ENCODE peak calls at places on chromosomes 5 and 9, in six cellular contexts. One of them, this sample, is unnamed.

GRCh38 chr5:31640024-31640423 is 1.1 kb downstream of the PDZD2 start:
- DNase-seq in GM12878: no peak
- DNase-seq in HCT116: no peak
- DNase-seq in IMR-90: no peak
- DNase-seq in A549: no peak
- DNase-seq in K562: no peak
- DNase-seq in this sample: no peak

GRCh38 chr9:26904671-26905070 is 12.1 kb upstream of the CAAP1 start:
- DNase-seq in HCT116: no peak
- DNase-seq in GM12878: no peak
- DNase-seq in IMR-90: no peak
- DNase-seq in K562: no peak
- DNase-seq in A549: no peak
- DNase-seq in this sample: no peak

GRCh38 chr5:135139397-135140134 is 105.5 kb upstream of the PITX1 start:
- DNase-seq in K562: peak
- DNase-seq in IMR-90: peak
- DNase-seq in A549: peak
- DNase-seq in GM12878: no peak
- DNase-seq in HCT116: peak
- DNase-seq in this sample: peak

GRCh38 chr9:129125478-129125877 is 14.3 kb downstream of the PTPA start:
- DNase-seq in IMR-90: peak
- DNase-seq in K562: no peak
- DNase-seq in GM12878: no peak
- DNase-seq in HCT116: peak
- DNase-seq in A549: no peak
- DNase-seq in this sample: no peak

GRCh38 chr5:164562271-164562856 is 1056.9 kb downstream of the MAT2B start:
- DNase-seq in A549: no peak
- DNase-seq in HCT116: no peak
- DNase-seq in GM12878: no peak
- DNase-seq in IMR-90: no peak
- DNase-seq in K562: no peak
- DNase-seq in this sample: no peak

GRCh38 chr5:137516251-137516797 is 17.2 kb upstream of the SPOCK1 start:
- DNase-seq in HCT116: no peak
- DNase-seq in GM12878: no peak
- DNase-seq in K562: no peak
- DNase-seq in A549: no peak
- DNase-seq in IMR-90: no peak
- DNase-seq in this sample: no peak

GRCh38 chr5:137564475-137564961 is 65.4 kb upstream of the SPOCK1 start:
- DNase-seq in A549: no peak
- DNase-seq in GM12878: no peak
- DNase-seq in K562: no peak
- DNase-seq in HCT116: no peak
- DNase-seq in IMR-90: no peak
- DNase-seq in this sample: no peak

GRCh38 chr5:31561936-31562335 is 29.8 kb downstream of the C5orf22 start:
- DNase-seq in HCT116: no peak
- DNase-seq in IMR-90: no peak
- DNase-seq in K562: no peak
- DNase-seq in A549: no peak
- DNase-seq in GM12878: no peak
- DNase-seq in this sample: no peak

GRCh38 chr9:104278929-104279500 is 184.9 kb downstream of the SMC2 start:
- DNase-seq in K562: no peak
- DNase-seq in A549: no peak
- DNase-seq in HCT116: no peak
- DNase-seq in GM12878: no peak
- DNase-seq in IMR-90: no peak
- DNase-seq in this sample: no peak

GRCh38 chr9:132755096-132755495 is 84.8 kb downstream of the GTF3C4 start:
- DNase-seq in K562: no peak
- DNase-seq in A549: no peak
- DNase-seq in HCT116: no peak
- DNase-seq in IMR-90: no peak
- DNase-seq in GM12878: no peak
- DNase-seq in this sample: no peak

GRCh38 chr5:170625221-170626165 is 121.7 kb downstream of the KCNIP1 start:
- DNase-seq in HCT116: no peak
- DNase-seq in A549: no peak
- DNase-seq in K562: no peak
- DNase-seq in GM12878: no peak
- DNase-seq in IMR-90: no peak
- DNase-seq in this sample: no peak

GRCh38 chr9:137453643-137454081 is 5.5 kb downstream of the NSMF start:
- DNase-seq in K562: peak
- DNase-seq in IMR-90: peak
- DNase-seq in A549: peak
- DNase-seq in GM12878: no peak
- DNase-seq in HCT116: no peak
- DNase-seq in this sample: peak

GRCh38 chr9:134877541-134877940 is 3.1 kb upstream of the FCN2 start:
- DNase-seq in A549: no peak
- DNase-seq in K562: no peak
- DNase-seq in HCT116: no peak
- DNase-seq in GM12878: no peak
- DNase-seq in IMR-90: no peak
- DNase-seq in this sample: no peak

GRCh38 chr5:109411627-109412026 is 1.9 kb upstream of the PJA2 start:
- DNase-seq in GM12878: no peak
- DNase-seq in HCT116: peak
- DNase-seq in K562: peak
- DNase-seq in A549: peak
- DNase-seq in IMR-90: peak
- DNase-seq in this sample: no peak

GRCh38 chr5:76870046-76870445 is 20.2 kb downstream of the S100Z start:
- DNase-seq in A549: no peak
- DNase-seq in K562: no peak
- DNase-seq in IMR-90: peak
- DNase-seq in HCT116: no peak
- DNase-seq in GM12878: no peak
- DNase-seq in this sample: peak

GRCh38 chr5:114055318-114055788 is 306.5 kb upstream of the KCNN2 start:
- DNase-seq in A549: no peak
- DNase-seq in IMR-90: peak
- DNase-seq in K562: no peak
- DNase-seq in GM12878: no peak
- DNase-seq in HCT116: no peak
- DNase-seq in this sample: no peak

GRCh38 chr9:133375116-133375723 is 640 bp downstream of the SURF4 start:
- DNase-seq in GM12878: no peak
- DNase-seq in IMR-90: peak
- DNase-seq in K562: no peak
- DNase-seq in A549: peak
- DNase-seq in HCT116: no peak
- DNase-seq in this sample: peak

GRCh38 chr5:129406440-129406839 is 53.7 kb upstream of the ADAMTS19 start:
- DNase-seq in IMR-90: peak
- DNase-seq in A549: no peak
- DNase-seq in GM12878: no peak
- DNase-seq in K562: no peak
- DNase-seq in HCT116: no peak
- DNase-seq in this sample: no peak

GRCh38 chr5:39503148-39503547 is 78.4 kb upstream of the DAB2 start:
- DNase-seq in IMR-90: peak
- DNase-seq in GM12878: no peak
- DNase-seq in A549: no peak
- DNase-seq in K562: no peak
- DNase-seq in HCT116: no peak
- DNase-seq in this sample: no peak

GRCh38 chr5:6740586-6741150 is 27.4 kb downstream of the TENT4A start:
- DNase-seq in HCT116: no peak
- DNase-seq in K562: no peak
- DNase-seq in IMR-90: no peak
- DNase-seq in GM12878: no peak
- DNase-seq in A549: no peak
- DNase-seq in this sample: no peak

GRCh38 chr5:105943119-105943518 is 1727.6 kb downstream of the EFNA5 start:
- DNase-seq in HCT116: no peak
- DNase-seq in A549: no peak
- DNase-seq in GM12878: no peak
- DNase-seq in K562: no peak
- DNase-seq in IMR-90: no peak
- DNase-seq in this sample: no peak
- TF ChIP-seq CTCF in HCT116: no peak
- TF ChIP-seq CTCF in A549: no peak
- TF ChIP-seq CTCF in GM12878: no peak
- TF ChIP-seq CTCF in K562: no peak
- TF ChIP-seq CTCF in IMR-90: no peak
- TF ChIP-seq CTCF in this sample: no peak

DNA sequence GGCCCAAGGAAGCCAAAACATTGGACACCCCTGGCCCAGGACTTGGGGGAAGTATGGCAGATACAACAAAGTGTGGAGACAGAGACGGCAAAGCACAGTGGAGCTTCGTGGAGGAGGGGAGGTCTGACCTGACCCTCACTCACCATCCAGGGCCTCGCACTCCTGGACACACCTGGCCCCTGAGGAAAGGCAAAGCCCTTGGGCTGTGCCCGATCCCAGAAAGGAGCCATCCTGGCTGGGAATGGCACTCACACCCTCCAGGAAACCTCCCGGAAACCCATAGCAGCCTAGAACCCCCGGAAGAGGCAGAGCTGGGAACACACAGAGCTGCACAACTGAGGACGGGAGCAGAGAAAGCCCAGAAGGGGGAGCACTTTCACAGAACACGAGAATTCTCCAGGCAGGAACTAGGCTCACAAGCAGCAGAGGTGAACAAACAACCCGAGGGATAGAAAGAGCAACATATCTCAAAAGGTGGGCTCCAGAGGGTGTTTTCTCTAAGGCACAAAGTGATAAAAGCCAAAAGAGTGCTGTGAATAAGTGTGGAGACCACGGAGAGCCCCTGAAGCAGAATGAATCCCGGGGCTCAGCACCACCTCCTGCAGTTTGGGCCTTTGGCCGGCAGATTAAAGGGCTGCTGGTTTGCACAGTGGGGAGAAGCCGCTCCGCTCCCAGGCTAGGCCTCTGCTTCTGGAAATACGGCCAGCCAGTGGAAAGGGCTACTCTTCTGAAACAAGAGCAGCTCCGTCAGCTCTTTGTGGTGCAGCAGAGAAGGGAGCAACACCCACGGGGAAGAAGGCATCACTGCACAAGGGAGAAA is 108.2 kb downstream of the UBE2R2 start:
- DNase-seq in A549: peak
- DNase-seq in IMR-90: peak
- DNase-seq in HCT116: peak
- DNase-seq in K562: no peak
- DNase-seq in GM12878: no peak
- DNase-seq in this sample: peak
- TF ChIP-seq CEBPB in A549: no peak
- TF ChIP-seq CEBPB in IMR-90: no peak
- TF ChIP-seq CEBPB in HCT116: no peak
- TF ChIP-seq CEBPB in K562: no peak
- TF ChIP-seq CEBPB in GM12878: no peak
- TF ChIP-seq CEBPB in this sample: no peak

GRCh38 chr5:90437663-90438062 is 28.1 kb upstream of the CETN3 start:
- DNase-seq in GM12878: no peak
- DNase-seq in K562: no peak
- DNase-seq in A549: no peak
- DNase-seq in HCT116: no peak
- DNase-seq in IMR-90: no peak
- DNase-seq in this sample: no peak

GRCh38 chr5:90438100-90438499 is 28.5 kb upstream of the CETN3 start:
- DNase-seq in A549: no peak
- DNase-seq in IMR-90: no peak
- DNase-seq in K562: no peak
- DNase-seq in HCT116: no peak
- DNase-seq in GM12878: no peak
- DNase-seq in this sample: peak

GRCh38 chr5:90434116-90434714 is 24.7 kb upstream of the CETN3 start:
- DNase-seq in A549: no peak
- DNase-seq in GM12878: no peak
- DNase-seq in HCT116: peak
- DNase-seq in K562: peak
- DNase-seq in IMR-90: peak
- DNase-seq in this sample: peak
- TF ChIP-seq CTCF in A549: peak
- TF ChIP-seq CTCF in GM12878: peak
- TF ChIP-seq CTCF in HCT116: peak
- TF ChIP-seq CTCF in K562: peak
- TF ChIP-seq CTCF in IMR-90: peak
- TF ChIP-seq CTCF in this sample: peak

GRCh38 chr5:116534988-116535387 is 39.6 kb downstream of the SEMA6A start:
- DNase-seq in A549: no peak
- DNase-seq in IMR-90: no peak
- DNase-seq in K562: no peak
- DNase-seq in GM12878: no peak
- DNase-seq in HCT116: no peak
- DNase-seq in this sample: no peak

GRCh38 chr5:116531635-116532034 is 43.0 kb downstream of the SEMA6A start:
- DNase-seq in HCT116: no peak
- DNase-seq in A549: no peak
- DNase-seq in GM12878: no peak
- DNase-seq in IMR-90: no peak
- DNase-seq in K562: no peak
- DNase-seq in this sample: peak

GRCh38 chr5:116532762-116533525 is 41.7 kb downstream of the SEMA6A start:
- DNase-seq in K562: no peak
- DNase-seq in GM12878: no peak
- DNase-seq in A549: no peak
- DNase-seq in IMR-90: no peak
- DNase-seq in HCT116: no peak
- DNase-seq in this sample: peak

GRCh38 chr5:116539222-116539621 is 35.4 kb downstream of the SEMA6A start:
- DNase-seq in HCT116: no peak
- DNase-seq in GM12878: no peak
- DNase-seq in IMR-90: no peak
- DNase-seq in A549: no peak
- DNase-seq in K562: no peak
- DNase-seq in this sample: no peak

DNA sequence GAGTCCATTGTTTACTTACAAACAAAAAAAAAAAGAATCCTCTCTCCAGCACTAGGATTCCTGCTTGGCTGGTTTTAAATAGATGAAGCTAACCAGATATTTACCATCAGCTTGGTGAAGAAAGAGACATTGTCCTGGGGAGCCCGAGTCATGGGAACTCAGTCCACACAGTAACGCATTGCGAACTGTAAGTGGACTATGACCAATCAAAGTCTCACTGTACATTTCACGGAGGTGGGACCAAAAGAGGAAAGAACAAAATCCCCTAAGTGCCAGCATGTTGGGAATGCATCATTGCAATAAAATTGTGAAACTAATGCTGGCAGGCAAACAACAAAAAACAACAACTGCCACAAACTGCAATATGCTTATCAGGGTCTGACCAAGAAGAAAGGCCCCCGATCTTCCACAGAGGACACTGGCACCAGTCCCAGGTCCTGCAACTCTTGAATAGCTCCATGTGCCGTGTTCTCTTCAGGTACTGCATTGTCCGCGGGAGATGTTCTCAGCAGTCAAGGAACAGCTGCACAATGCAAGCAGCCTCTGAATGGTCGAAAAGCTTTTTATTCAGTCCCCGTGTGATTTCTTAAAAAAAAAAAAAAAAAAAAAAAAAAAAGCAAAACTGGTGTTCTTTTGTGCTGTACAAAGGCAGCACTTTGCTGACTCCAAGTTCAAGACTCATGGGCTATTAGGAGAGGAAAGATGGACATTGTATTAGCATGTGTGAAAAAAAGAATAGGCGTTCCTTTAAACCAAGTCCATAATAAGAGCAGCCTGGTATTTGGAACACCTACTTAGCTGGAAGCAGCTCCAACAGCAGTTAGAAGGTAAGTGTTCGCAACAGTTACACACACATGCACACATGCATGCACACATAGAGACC is 38.1 kb downstream of the SEMA6A start:
- DNase-seq in A549: no peak
- DNase-seq in K562: no peak
- DNase-seq in GM12878: no peak
- DNase-seq in HCT116: no peak
- DNase-seq in IMR-90: no peak
- DNase-seq in this sample: peak
- TF ChIP-seq CEBPB in A549: no peak
- TF ChIP-seq CEBPB in K562: no peak
- TF ChIP-seq CEBPB in GM12878: no peak
- TF ChIP-seq CEBPB in HCT116: no peak
- TF ChIP-seq CEBPB in IMR-90: no peak
- TF ChIP-seq CEBPB in this sample: peak